ENCODE peak calls at places on chromosome 10, in six cellular contexts. R is Peyer's patch, Z is tibial nerve, M is uterus, K is spleen, Y is stomach. N is an unnamed sample.

GRCh38 chr10:67934331-67934730 is 49.9 kb downstream of the SIRT1 start:
- DNase-seq in Z (no peak), M (no peak), Y (no peak), K (no peak), R (no peak), N (no peak)

GRCh38 chr10:71216751-71217265 is 4.4 kb downstream of the UNC5B start:
- DNase-seq in M (no peak), Z (no peak), Y (peak; percentile 23), R (no peak), K (peak; percentile 54), N (no peak)

GRCh38 chr10:49600781-49601400 is 9.2 kb upstream of the SLC18A3 start:
- DNase-seq in M (no peak), R (no peak), Y (no peak), Z (no peak), K (no peak), N (no peak)

GRCh38 chr10:57023626-57024025 is 662.6 kb upstream of the ZWINT start:
- DNase-seq in Z (no peak), R (no peak), K (no peak), M (no peak), Y (no peak), N (no peak)

GRCh38 chr10:132993271-132994260 is 51.2 kb upstream of the CFAP46 start:
- DNase-seq in Y (no peak), Z (no peak), R (no peak), K (peak; percentile 66), M (no peak), N (peak; percentile 14)

GRCh38 chr10:329361-330099 is 194.3 kb downstream of the ZMYND11 start:
- DNase-seq in Y (peak; percentile 93), R (peak; percentile 43), K (no peak), Z (peak; percentile 83), M (peak; percentile 86), N (peak; percentile 92)

GRCh38 chr10:106513328-106513727 is 651.2 kb downstream of the SORCS1 start:
- DNase-seq in K (no peak), R (no peak), Y (no peak), Z (no peak), M (no peak), N (no peak)

GRCh38 chr10:78543749-78544446 is 510.2 kb downstream of the RPS24 start:
- DNase-seq in M (peak; percentile 88), K (no peak), Z (peak; percentile 63), R (no peak), Y (peak; percentile 41), N (no peak)

GRCh38 chr10:132554991-132555647 is 17.5 kb downstream of the INPP5A start:
- DNase-seq in R (peak; percentile 88), M (peak; percentile 36), Y (peak; percentile 52), K (peak; percentile 96), Z (no peak), N (peak; percentile 76)

GRCh38 chr10:77513220-77513619 is 124.4 kb downstream of the KCNMA1 start:
- DNase-seq in R (no peak), K (no peak), Y (no peak), Z (no peak), M (no peak), N (no peak)

GRCh38 chr10:77710759-77711682 is 73.4 kb upstream of the KCNMA1 start:
- DNase-seq in K (peak; percentile 93), Y (peak; percentile 83), Z (peak; percentile 53), M (peak; percentile 55), R (peak; percentile 50), N (peak; percentile 75)

GRCh38 chr10:72038458-72039001 is 49.8 kb downstream of the SPOCK2 start:
- DNase-seq in K (no peak), M (no peak), Y (no peak), R (no peak), Z (no peak), N (no peak)

GRCh38 chr10:113463777-113464176 is 89.1 kb upstream of the HABP2 start:
- DNase-seq in R (no peak), Z (no peak), M (no peak), Y (no peak), K (no peak), N (peak; percentile 46)

GRCh38 chr10:112958275-112958995 is 8.4 kb downstream of the TCF7L2 start:
- DNase-seq in K (no peak), Z (no peak), M (no peak), Y (no peak), R (no peak), N (no peak)

GRCh38 chr10:102432162-102432950 is at the start of gene CUEDC2:
- DNase-seq in K (peak; percentile 99), Z (peak; percentile 91), M (peak; percentile 97), R (peak; percentile 94), Y (peak; percentile 97), N (peak; percentile 95)
- TF ChIP-seq POLR2A in K (no peak), Z (peak; percentile 41), M (no peak), R (peak; percentile 35), Y (no peak), N (peak; percentile 52)

DNA sequence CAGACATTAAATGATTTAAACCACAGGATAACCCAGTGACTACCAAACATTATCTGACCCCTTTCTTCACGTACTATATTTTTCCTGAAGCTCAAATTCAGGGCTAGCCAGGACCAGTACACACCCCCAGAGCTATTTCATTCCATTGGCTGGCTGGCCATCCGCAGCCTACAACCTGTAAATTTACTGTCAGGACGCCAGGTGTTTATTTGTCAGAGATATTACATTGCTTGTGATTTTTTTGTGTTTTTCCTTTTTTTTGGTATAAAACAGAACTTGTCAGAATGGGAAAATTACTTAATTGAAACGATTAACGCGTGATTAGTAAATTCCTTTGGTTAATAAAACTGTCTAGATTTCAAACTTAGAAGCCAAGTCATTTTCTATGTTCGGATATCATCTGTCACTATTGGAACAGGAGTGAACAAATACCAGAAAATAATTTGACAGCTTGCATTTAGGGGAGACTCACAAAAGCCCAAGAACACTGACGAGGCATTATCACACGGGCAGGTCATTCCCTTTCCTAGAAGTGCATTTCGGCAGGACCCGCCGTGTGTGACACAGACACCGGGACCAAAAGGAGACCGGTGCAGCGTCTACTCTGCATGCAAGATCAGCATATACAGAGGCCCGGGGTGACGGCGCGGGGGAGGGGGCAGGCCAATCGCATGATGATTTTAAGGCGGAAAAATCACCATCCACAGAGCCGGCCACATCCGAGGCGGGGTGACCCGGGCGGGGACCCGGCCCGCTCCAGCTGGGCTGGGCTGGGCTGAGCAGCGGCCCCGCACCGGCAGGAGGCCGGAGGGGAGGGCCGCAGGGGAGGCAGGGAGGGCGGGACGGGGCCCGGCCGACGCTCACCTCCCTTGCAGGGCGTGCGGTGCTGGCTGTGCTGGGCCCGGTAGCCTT is 926 bp downstream of the GLUD1 start:
- DNase-seq in M (peak; percentile 68), Y (peak; percentile 63), Z (peak; percentile 22), R (peak; percentile 74), K (peak; percentile 93), N (peak; percentile 78)
- TF ChIP-seq POLR2A in M (no peak), Y (no peak), Z (peak; percentile 3), R (no peak), K (no peak), N (no peak)

DNA sequence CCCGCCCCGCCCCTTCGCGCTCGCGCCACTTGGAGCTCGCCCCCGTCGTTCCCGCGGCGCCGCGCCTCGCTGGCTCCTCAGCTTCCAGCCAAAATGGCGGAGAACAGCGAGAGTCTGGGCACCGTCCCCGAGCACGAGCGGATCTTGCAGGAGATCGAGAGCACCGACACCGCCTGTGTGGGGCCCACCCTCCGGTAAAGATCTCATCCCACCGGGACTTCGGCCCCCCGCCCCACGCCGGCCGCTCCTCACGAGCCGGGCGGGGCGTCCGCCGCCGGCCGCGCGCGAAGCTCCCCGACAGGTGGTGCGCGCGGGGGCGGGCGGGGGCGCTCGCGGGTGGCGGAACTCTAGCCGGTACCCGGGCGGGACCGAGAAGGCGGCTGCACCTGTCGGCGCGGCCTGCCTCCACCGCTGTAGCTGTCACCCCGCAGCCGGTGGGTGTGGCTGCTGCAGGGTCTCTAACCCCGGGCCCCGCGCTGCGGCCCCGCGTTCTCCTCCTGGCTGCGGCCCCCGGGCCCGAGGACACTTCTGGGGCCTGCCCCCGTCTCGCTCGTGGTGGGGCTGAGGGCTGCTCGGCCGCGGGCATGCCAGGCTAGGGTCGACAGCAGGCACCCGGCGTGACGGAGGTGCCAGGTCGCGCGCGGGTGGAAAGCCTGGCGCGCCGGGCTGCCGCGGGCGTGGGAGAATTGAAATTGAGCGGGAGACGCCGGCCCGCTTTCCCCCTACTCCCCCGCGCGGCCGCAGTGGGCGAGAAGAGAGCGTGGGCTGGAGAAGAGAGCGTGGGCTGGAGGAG is at the start of gene EXOC6:
- DNase-seq in M (peak; percentile 72), R (peak; percentile 83), Y (peak; percentile 85), Z (peak; percentile 38), K (peak; percentile 97), N (peak; percentile 89)
- TF ChIP-seq POLR2A in M (no peak), R (peak; percentile 15), Y (no peak), Z (no peak), K (no peak), N (peak; percentile 58)

DNA sequence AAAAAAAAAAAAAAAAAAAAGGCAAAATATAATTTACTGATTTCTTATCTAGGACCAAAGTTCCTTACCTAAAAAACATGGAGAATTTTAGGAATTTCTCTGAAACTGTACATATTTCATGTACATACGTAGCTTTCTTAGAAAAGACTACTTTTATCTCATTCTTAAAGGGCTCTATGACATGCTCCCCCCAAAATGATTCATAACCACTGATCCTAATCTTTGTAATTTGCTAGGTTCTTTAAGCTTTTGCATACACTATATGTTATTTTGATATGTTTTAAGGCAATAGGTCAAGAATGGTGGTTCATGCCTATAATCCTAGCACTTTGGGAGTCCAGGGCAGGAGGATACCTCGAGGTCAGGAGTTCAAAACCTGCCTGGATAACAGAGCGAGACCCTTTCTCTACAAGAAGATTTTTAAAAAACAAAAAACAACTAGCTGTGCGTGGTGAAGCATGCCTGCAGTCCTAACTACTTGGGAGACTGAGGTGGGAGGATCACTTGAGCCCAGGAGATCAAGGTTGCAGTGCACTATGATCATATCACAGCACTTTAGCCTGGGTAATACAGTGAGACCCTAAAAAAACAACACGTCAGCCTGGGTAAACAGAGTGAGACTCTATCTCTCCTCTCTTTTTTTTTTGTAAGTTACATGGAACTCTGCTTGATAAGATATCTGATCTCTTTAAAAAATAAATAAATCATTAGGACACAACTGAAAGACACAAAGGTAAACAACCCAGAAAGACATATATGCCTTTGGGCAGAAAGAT is 54.8 kb downstream of the ATAD1 start:
- DNase-seq in K (no peak), Y (no peak), R (no peak), Z (no peak), M (no peak), N (no peak)
- TF ChIP-seq POLR2A in K (no peak), Y (no peak), R (no peak), Z (no peak), M (no peak), N (no peak)

GRCh38 chr10:103659674-103660363 is 166.3 kb downstream of the NEURL1 start:
- DNase-seq in R (peak; percentile 56), Y (peak; percentile 79), M (peak; percentile 82), Z (no peak), K (peak; percentile 86), N (peak; percentile 89)
- TF ChIP-seq POLR2A in R (peak; percentile 83), Y (no peak), M (peak; percentile 31), Z (peak; percentile 56), K (no peak), N (peak; percentile 77)

GRCh38 chr10:119598397-119598796 is 1.6 kb upstream of the TIAL1 start:
- DNase-seq in K (peak; percentile 16), Y (no peak), M (no peak), Z (no peak), R (no peak), N (no peak)
- TF ChIP-seq POLR2A in K (no peak), Y (no peak), M (no peak), Z (no peak), R (no peak), N (no peak)